ENCODE peak calls at places on chromosomes 1 and 21, in nine cellular contexts. B is AG09309, C is vagina, J is NB4, O is MM.1S, V is tibial nerve, G is H9, F is brain microvascular endothelial cell, Q is kidney. P is an unnamed sample.

GRCh38 chr1:205849619-205850355 is at the start of gene PM20D1:
- DNase-seq in B (no peak), C (no peak), J (no peak), O (peak; percentile 100), V (peak; percentile 77), G (peak; percentile 46), F (peak; percentile 54), Q (peak; percentile 75), P (peak; percentile 72)

GRCh38 chr1:169044296-169044695 is 62.2 kb upstream of the ATP1B1 start:
- DNase-seq in B (no peak), C (no peak), J (peak; percentile 92), O (peak; percentile 81), V (no peak), G (no peak), F (no peak), Q (no peak), P (peak; percentile 41)

GRCh38 chr1:226994357-226995063 is 54.4 kb downstream of the COQ8A start:
- DNase-seq in B (no peak), C (no peak), J (no peak), O (no peak), V (no peak), G (no peak), F (no peak), Q (no peak), P (no peak)

GRCh38 chr1:203361843-203362524 is 11.1 kb upstream of the FMOD start:
- DNase-seq in B (no peak), C (no peak), J (peak; percentile 18), O (no peak), V (no peak), G (no peak), F (peak; percentile 32), Q (no peak), P (no peak)

GRCh38 chr1:243271990-243272389 is 16.1 kb downstream of the SDCCAG8 start:
- DNase-seq in B (no peak), C (no peak), J (no peak), O (no peak), V (no peak), G (no peak), F (no peak), Q (no peak), P (no peak)

GRCh38 chr1:195908121-195908520 is 700.1 kb downstream of the KCNT2 start:
- DNase-seq in B (no peak), C (no peak), J (peak; percentile 12), O (no peak), V (no peak), G (no peak), F (no peak), Q (no peak), P (no peak)

GRCh38 chr1:184405743-184406142 is 18.9 kb downstream of the C1orf21 start:
- DNase-seq in B (no peak), C (no peak), J (no peak), O (no peak), V (no peak), G (no peak), F (no peak), Q (no peak), P (no peak)

GRCh38 chr1:177183801-177184200 is 13.0 kb downstream of the BRINP2 start:
- DNase-seq in B (no peak), C (no peak), J (no peak), O (peak; percentile 27), V (no peak), G (no peak), F (no peak), Q (no peak), P (no peak)

GRCh38 chr1:226605573-226605950 is 57.0 kb downstream of the STUM start:
- DNase-seq in B (no peak), C (no peak), J (no peak), O (no peak), V (no peak), G (no peak), F (no peak), Q (peak; percentile 52), P (no peak)

GRCh38 chr1:68229927-68230812 is 2.2 kb downstream of the WLS start:
- DNase-seq in B (no peak), C (no peak), J (no peak), O (no peak), V (no peak), G (no peak), F (no peak), Q (no peak), P (no peak)

GRCh38 chr21:41443562-41443961 is 17.5 kb downstream of the MX1 start:
- DNase-seq in B (no peak), C (no peak), J (no peak), O (no peak), V (no peak), G (no peak), F (no peak), Q (no peak), P (no peak)

GRCh38 chr1:215397843-215398242 is 169.3 kb upstream of the KCTD3 start:
- DNase-seq in B (no peak), C (no peak), J (no peak), O (no peak), V (no peak), G (no peak), F (no peak), Q (no peak), P (no peak)

GRCh38 chr1:98034505-98034904 is 113.7 kb upstream of the DPYD start:
- DNase-seq in B (no peak), C (no peak), J (no peak), O (no peak), V (no peak), G (no peak), F (no peak), Q (no peak), P (no peak)

GRCh38 chr1:29655945-29656866 is 419.9 kb downstream of the PTPRU start:
- DNase-seq in B (no peak), C (peak; percentile 52), J (peak; percentile 4), O (no peak), V (no peak), G (peak; percentile 57), F (no peak), Q (no peak), P (no peak)
- TF ChIP-seq CTCF in B (peak; percentile 52), C (no peak), J (peak; percentile 59), O (peak; percentile 17), V (no peak), G (peak; percentile 84), F (peak; percentile 76), Q (peak; percentile 27), P (peak; percentile 11)

GRCh38 chr1:110159160-110159559 is 8.9 kb downstream of the SLC6A17 start:
- DNase-seq in B (no peak), C (no peak), J (no peak), O (no peak), V (no peak), G (no peak), F (no peak), Q (no peak), P (no peak)

GRCh38 chr1:110153407-110153950 is 3.2 kb downstream of the SLC6A17 start:
- DNase-seq in B (no peak), C (no peak), J (no peak), O (no peak), V (no peak), G (no peak), F (no peak), Q (no peak), P (no peak)

GRCh38 chr1:110152133-110152785 is 2.0 kb downstream of the SLC6A17 start:
- DNase-seq in B (no peak), C (no peak), J (no peak), O (no peak), V (no peak), G (no peak), F (peak; percentile 20), Q (no peak), P (no peak)

GRCh38 chr1:110158261-110158660 is 8.0 kb downstream of the SLC6A17 start:
- DNase-seq in B (no peak), C (no peak), J (no peak), O (no peak), V (no peak), G (no peak), F (no peak), Q (no peak), P (no peak)

GRCh38 chr1:110155878-110156522 is 5.7 kb downstream of the SLC6A17 start:
- DNase-seq in B (no peak), C (no peak), J (peak; percentile 65), O (peak; percentile 32), V (peak; percentile 58), G (peak; percentile 82), F (peak; percentile 64), Q (peak; percentile 78), P (peak; percentile 74)
- TF ChIP-seq CTCF in B (no peak), C (no peak), J (no peak), O (no peak), V (no peak), G (no peak), F (no peak), Q (no peak), P (no peak)

GRCh38 chr1:59077739-59078503 is 219.0 kb upstream of the FGGY start:
- DNase-seq in B (no peak), C (no peak), J (no peak), O (no peak), V (no peak), G (peak; percentile 74), F (no peak), Q (no peak), P (no peak)

GRCh38 chr1:59075021-59075420 is 221.9 kb upstream of the FGGY start:
- DNase-seq in B (no peak), C (no peak), J (no peak), O (no peak), V (no peak), G (no peak), F (no peak), Q (no peak), P (no peak)

GRCh38 chr1:59074574-59074973 is 222.3 kb upstream of the FGGY start:
- DNase-seq in B (no peak), C (no peak), J (no peak), O (no peak), V (no peak), G (no peak), F (no peak), Q (no peak), P (no peak)

GRCh38 chr1:59078866-59079265 is 218.0 kb upstream of the FGGY start:
- DNase-seq in B (no peak), C (no peak), J (no peak), O (no peak), V (no peak), G (no peak), F (no peak), Q (no peak), P (no peak)

GRCh38 chr1:59076612-59077011 is 220.3 kb upstream of the FGGY start:
- DNase-seq in B (no peak), C (no peak), J (peak; percentile 12), O (no peak), V (no peak), G (no peak), F (no peak), Q (no peak), P (no peak)
- TF ChIP-seq CTCF in B (peak; percentile 30), C (no peak), J (no peak), O (no peak), V (peak; percentile 41), G (no peak), F (no peak), Q (no peak), P (no peak)

DNA sequence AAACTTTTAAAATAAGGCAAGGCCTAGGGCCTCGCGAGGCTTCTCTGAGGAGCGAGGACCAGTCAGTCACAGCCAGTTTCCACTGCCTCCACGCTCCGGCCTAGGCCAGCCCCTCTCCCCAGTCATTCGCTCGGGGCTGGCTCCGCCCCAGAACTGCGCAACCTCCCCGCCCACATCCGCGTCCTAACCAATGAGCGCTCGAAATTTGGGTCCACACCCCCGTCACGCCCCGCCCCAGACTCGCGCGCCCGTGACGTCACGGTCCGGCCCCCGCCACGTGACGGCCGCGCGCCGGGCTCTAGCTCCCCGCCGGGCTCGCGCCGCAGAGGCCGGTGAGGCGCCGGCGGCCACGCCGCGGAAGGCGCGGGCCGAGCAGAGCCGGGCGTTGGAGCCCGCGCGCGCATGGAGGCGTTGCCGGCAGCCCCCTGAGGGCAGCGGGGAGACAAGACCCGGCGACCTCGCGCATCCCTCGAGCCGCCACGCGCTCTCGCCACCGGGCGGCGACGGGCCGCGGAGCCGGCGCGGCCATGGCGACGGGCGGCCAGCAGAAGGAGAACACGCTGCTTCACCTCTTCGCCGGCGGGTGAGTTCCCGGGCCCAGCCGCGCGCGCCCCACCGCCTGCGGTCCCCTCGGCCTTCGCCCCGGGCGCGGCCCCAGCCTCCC is at the start of gene SLC25A33:
- DNase-seq in B (peak; percentile 79), C (peak; percentile 95), J (peak; percentile 96), O (peak; percentile 87), V (peak; percentile 98), G (peak; percentile 96), F (peak; percentile 96), Q (peak; percentile 99), P (peak; percentile 99)
- TF ChIP-seq CTCF in B (no peak), C (no peak), J (no peak), O (no peak), V (peak; percentile 68), G (no peak), F (no peak), Q (no peak), P (no peak)

P was measured in GM20000.